ENCODE peak calls at places on chromosomes 1 and 21, in seven cellular contexts. Q is transverse colon, P is uterus, U is upper lobe of right lung, V is cardiac muscle cell, Y is hepatocyte, B is A549. J is an unnamed sample. For H3K4me1, the result is how much of the 10 kb centered on the place peaks cover.

GRCh38 chr1:84619383-84620093 is 45.3 kb upstream of the CTBS start:
- DNase-seq in B (peak), P (peak), V (peak), U (no peak), Q (no peak), Y (peak), J (peak)

GRCh38 chr1:232575524-232576040 is 54.4 kb downstream of the SIPA1L2 start:
- DNase-seq in B (no peak), Q (no peak), U (no peak), P (no peak), Y (no peak), V (peak), J (no peak)

GRCh38 chr1:41479000-41479807 is 5.3 kb downstream of the EDN2 start:
- DNase-seq in Y (no peak), B (no peak), Q (no peak), P (peak), V (peak), U (no peak), J (peak)

GRCh38 chr1:176559474-176560390 is 96.8 kb downstream of the PAPPA2 start:
- DNase-seq in B (peak), V (peak), Q (peak), Y (peak), U (no peak), P (peak), J (peak)

GRCh38 chr1:221900678-221901077 is 158.8 kb upstream of the DUSP10 start:
- DNase-seq in U (no peak), V (no peak), Y (no peak), P (no peak), Q (no peak), B (no peak), J (no peak)

GRCh38 chr21:44513389-44514217 is 26.4 kb downstream of the KRTAP10-1 start:
- DNase-seq in B (no peak), Y (no peak), V (no peak), Q (no peak), U (no peak), P (no peak), J (no peak)

GRCh38 chr1:66231162-66232077 is 302.5 kb upstream of the SGIP1 start:
- DNase-seq in Q (no peak), V (peak), B (peak), U (no peak), P (no peak), Y (no peak), J (no peak)

GRCh38 chr1:200869753-200870391 is 2.9 kb upstream of the GPR25 start:
- DNase-seq in Q (no peak), B (no peak), V (no peak), P (no peak), U (no peak), Y (no peak), J (no peak)

GRCh38 chr1:47495176-47495713 is 57.4 kb downstream of the FOXD2 start:
- DNase-seq in U (no peak), Y (no peak), Q (no peak), B (no peak), V (no peak), P (no peak), J (no peak)

GRCh38 chr21:17585875-17586450 is 26.7 kb downstream of the BTG3 start:
- DNase-seq in B (peak), U (no peak), V (peak), Q (no peak), P (no peak), Y (peak), J (no peak)

GRCh38 chr1:232385221-232385620 is 244.7 kb downstream of the SIPA1L2 start:
- DNase-seq in U (no peak), Y (peak), B (no peak), Q (no peak), P (no peak), V (peak), J (no peak)

GRCh38 chr1:209455666-209456065 is 127.8 kb upstream of the CAMK1G start:
- DNase-seq in U (no peak), B (no peak), Q (no peak), P (no peak), Y (no peak), V (no peak), J (no peak)

GRCh38 chr1:32878183-32878582 is 7.5 kb upstream of the FNDC5 start:
- DNase-seq in U (no peak), V (peak), P (no peak), B (peak), Q (no peak), Y (no peak), J (no peak)

GRCh38 chr1:44554706-44555105 is 119.6 kb downstream of the TMEM53 start:
- DNase-seq in Y (no peak), V (peak), Q (no peak), B (no peak), P (no peak), U (no peak), J (no peak)

GRCh38 chr1:205261946-205262668 is 34.4 kb downstream of the TMCC2 start:
- DNase-seq in B (no peak), V (peak), Y (peak), U (no peak), Q (no peak), P (no peak), J (no peak)

GRCh38 chr1:91325456-91325855 is 79.2 kb downstream of the HFM1 start:
- DNase-seq in Q (no peak), P (no peak), V (no peak), B (no peak), U (no peak), Y (no peak), J (no peak)

GRCh38 chr21:38208118-38208517 is 48.7 kb upstream of the KCNJ15 start:
- DNase-seq in Q (no peak), P (no peak), V (no peak), Y (no peak), U (no peak), B (no peak), J (no peak)

GRCh38 chr1:17914142-17914541 is 159.0 kb downstream of the ACTL8 start:
- DNase-seq in Y (no peak), P (no peak), U (no peak), V (no peak), Q (no peak), B (no peak), J (no peak)

GRCh38 chr1:15282810-15283474 is 35.9 kb downstream of the FHAD1 start:
- DNase-seq in Y (no peak), U (no peak), V (no peak), P (no peak), Q (no peak), B (no peak), J (no peak)

GRCh38 chr21:41669533-41669830 is 97.4 kb downstream of the RIPK4 start:
- DNase-seq in B (no peak), P (no peak), U (peak), Y (no peak), Q (no peak), V (no peak), J (no peak)

GRCh38 chr1:100305954-100306353 is 39.9 kb downstream of the RTCA start:
- DNase-seq in V (no peak), Q (no peak), B (no peak), P (no peak), Y (no peak), U (no peak), J (no peak)

GRCh38 chr21:14448784-14449183 is 65.8 kb upstream of the HSPA13 start:
- DNase-seq in V (no peak), Q (no peak), Y (no peak), P (no peak), U (no peak), B (no peak), J (no peak)

GRCh38 chr1:214901718-214902117 is 180.8 kb upstream of the KCNK2 start:
- DNase-seq in U (no peak), B (no peak), V (peak), Y (no peak), Q (no peak), P (no peak), J (no peak)

GRCh38 chr1:69846267-69846666 is 278.5 kb downstream of the LRRC7 start:
- DNase-seq in B (no peak), Q (no peak), P (no peak), V (no peak), Y (no peak), U (no peak), J (no peak)

GRCh38 chr1:180265871-180266270 is 35.8 kb downstream of the LHX4 start:
- DNase-seq in V (no peak), Y (no peak), U (no peak), B (no peak), Q (no peak), P (no peak), J (no peak)

GRCh38 chr1:180267761-180268555 is 37.9 kb downstream of the LHX4 start:
- DNase-seq in U (no peak), V (no peak), Y (no peak), P (no peak), Q (no peak), B (no peak), J (peak)

GRCh38 chr1:180266275-180267210 is 36.5 kb downstream of the LHX4 start:
- DNase-seq in Q (peak), P (no peak), V (no peak), Y (no peak), B (no peak), U (no peak), J (no peak)

GRCh38 chr1:180268556-180269044 is 38.5 kb downstream of the LHX4 start:
- DNase-seq in V (no peak), Q (no peak), P (no peak), B (no peak), U (no peak), Y (no peak), J (no peak)

DNA sequence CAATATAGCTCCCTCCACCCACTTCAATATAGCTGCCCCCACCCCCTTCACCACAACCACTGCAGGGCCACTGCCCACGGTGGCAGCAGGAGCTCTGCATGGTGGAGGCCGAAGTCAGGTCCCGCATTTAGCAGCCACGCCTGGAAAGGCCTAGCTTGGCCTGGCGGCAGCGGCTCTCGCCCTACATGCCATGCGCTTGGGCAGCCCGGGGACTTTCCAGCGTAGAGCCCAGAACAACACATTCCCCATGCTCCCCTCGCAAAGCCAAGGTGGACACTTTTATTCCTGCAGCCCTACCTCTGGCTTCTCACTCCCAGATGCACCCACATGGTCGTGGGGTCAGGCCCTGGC is 37.1 kb downstream of the LHX4 start:
- DNase-seq in Q (no peak), P (no peak), U (no peak), B (no peak), Y (no peak), V (no peak), J (no peak)
- H3K4me1 ChIP-seq in Q (under half), P (under half), U (under half), B (under half), Y (under half), V (under half), J (under half)

GRCh38 chr1:185652348-185652747 is 81.8 kb upstream of the HMCN1 start:
- DNase-seq in P (no peak), V (no peak), B (no peak), Y (no peak), U (no peak), Q (no peak), J (no peak)
- TF ChIP-seq CTCF in P (no peak), V (peak), B (peak), Y (no peak), U (peak), Q (peak), J (no peak)

DNA sequence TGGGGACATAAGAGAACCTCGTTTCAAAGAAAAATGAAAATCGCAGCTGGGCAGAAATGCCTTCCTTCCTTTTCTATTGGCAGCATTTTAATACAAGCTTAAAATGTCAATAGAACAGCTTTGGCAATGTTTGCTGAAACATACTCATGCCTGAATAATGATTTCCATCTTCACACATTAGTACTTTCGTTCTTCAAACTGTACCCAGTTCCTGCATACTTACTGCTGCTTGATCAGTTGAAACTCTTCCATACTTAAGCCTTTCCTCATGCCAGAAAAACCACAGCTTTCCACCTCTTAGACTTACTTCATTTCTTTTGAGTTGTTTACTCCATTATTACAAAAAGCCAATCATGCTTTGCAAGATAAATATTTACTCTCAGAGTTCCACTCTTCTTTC is 22.8 kb upstream of the CD55 start:
- DNase-seq in Q (no peak), U (no peak), Y (no peak), P (no peak), V (no peak), B (no peak), J (no peak)
- H3K4me3 ChIP-seq in Q (no peak), U (peak), Y (no peak), P (no peak), V (no peak), B (no peak), J (no peak)

GRCh38 chr1:154840557-154841176 is 29.4 kb downstream of the KCNN3 start:
- DNase-seq in P (no peak), U (no peak), V (peak), Q (no peak), B (no peak), Y (no peak), J (no peak)
- H3K4me1 ChIP-seq in P (under half), U (under half), V (under half), Q (under half), B (under half), Y (under half), J (under half)

J was measured in adrenal gland.